ENCODE peak calls at places on chromosomes 11 and 22, in nine cellular contexts. C is psoas muscle; F is A172; D is iPS-NIHi11; J is naive thymus-derived CD4-positive, alpha-beta T cell; W is ELF-1; B is Calu3; S is activated naive CD8-positive, alpha-beta T cell treated with anti-CD3 and anti-CD28 coated beads, Interleukin-2, amount 50 U/mL, for 16 hours; U is HepG2. N is an unnamed sample.

GRCh38 chr11:44104472-44105294 is 9.2 kb downstream of the EXT2 start:
- DNase-seq in B (no peak), S (no peak), C (no peak), D (peak; percentile 38), W (peak; percentile 23), J (no peak), U (no peak), F (no peak), N (no peak)

GRCh38 chr11:74035264-74035663 is 26.4 kb upstream of the UCP3 start:
- DNase-seq in S (no peak), D (no peak), F (no peak), W (no peak), B (no peak), U (no peak), C (no peak), J (no peak), N (no peak)

GRCh38 chr11:103091024-103091423 is 936 bp downstream of the DCUN1D5 start:
- DNase-seq in F (peak; percentile 1), B (no peak), W (peak; percentile 30), S (no peak), U (peak; percentile 12), D (no peak), J (no peak), C (no peak), N (no peak)

GRCh38 chr11:16587670-16588069 is 150.8 kb upstream of the C11orf58 start:
- DNase-seq in U (no peak), S (no peak), W (no peak), B (no peak), D (no peak), F (no peak), C (peak; percentile 73), J (no peak), N (no peak)

GRCh38 chr22:38403806-38404205 is 51.2 kb downstream of the KCNJ4 start:
- DNase-seq in S (no peak), J (no peak), W (no peak), D (no peak), C (no peak), U (no peak), B (no peak), F (no peak), N (peak; percentile 65)

GRCh38 chr11:71331631-71332030 is 79.3 kb upstream of the SHANK2 start:
- DNase-seq in U (no peak), D (no peak), B (no peak), F (no peak), S (no peak), C (no peak), J (no peak), W (no peak), N (no peak)

GRCh38 chr11:61090521-61090920 is 11.8 kb upstream of the CD5 start:
- DNase-seq in B (no peak), C (no peak), D (no peak), J (no peak), W (no peak), F (no peak), S (no peak), U (no peak), N (no peak)

GRCh38 chr22:36862251-36863242 is 1.7 kb downstream of the NCF4 start:
- DNase-seq in J (no peak), B (no peak), S (no peak), D (no peak), F (no peak), U (no peak), C (no peak), W (no peak), N (peak; percentile 96)

GRCh38 chr22:24996420-24996952 is 44.0 kb downstream of the KIAA1671 start:
- DNase-seq in S (no peak), U (no peak), F (peak; percentile 91), W (peak; percentile 98), J (no peak), C (no peak), D (peak; percentile 88), B (peak; percentile 26), N (no peak)

GRCh38 chr11:2983908-2984307 is 8.2 kb downstream of the NAP1L4 start:
- DNase-seq in W (no peak), U (no peak), S (no peak), B (no peak), F (no peak), C (no peak), J (no peak), D (no peak), N (no peak)

GRCh38 chr11:70641366-70641765 is 243.0 kb downstream of the CTTN start:
- DNase-seq in D (no peak), F (no peak), U (no peak), B (no peak), J (no peak), W (peak; percentile 79), C (no peak), S (no peak), N (peak; percentile 2)

GRCh38 chr22:23110922-23111527 is 30.8 kb downstream of the RSPH14 start:
- DNase-seq in F (peak; percentile 19), S (no peak), D (no peak), U (no peak), B (no peak), C (no peak), J (no peak), W (peak; percentile 67), N (no peak)

GRCh38 chr11:55707029-55707428 is 45.0 kb downstream of the OR4C6 start:
- DNase-seq in S (no peak), J (no peak), W (no peak), U (peak; percentile 25), C (no peak), F (peak; percentile 28), B (peak; percentile 36), D (peak; percentile 4), N (no peak)

GRCh38 chr11:75792127-75792731 is 22.8 kb upstream of the UVRAG start:
- DNase-seq in U (no peak), C (no peak), J (no peak), S (no peak), D (no peak), W (no peak), B (no peak), F (no peak), N (no peak)

GRCh38 chr11:62402226-62402625 is 16.6 kb upstream of the SCGB1A1 start:
- DNase-seq in U (no peak), B (no peak), W (no peak), F (no peak), J (peak; percentile 51), C (peak; percentile 81), S (peak; percentile 27), D (no peak), N (peak; percentile 78)

GRCh38 chr11:116239247-116239646 is 533.5 kb downstream of the BUD13 start:
- DNase-seq in B (no peak), W (no peak), D (no peak), C (no peak), F (no peak), J (no peak), S (no peak), U (no peak), N (no peak)

N was measured in HL-60.